ENCODE peak calls at places on chromosomes 5 and 9, in five cellular contexts. L is fibroblast of lung, K is pancreas, Y is IMR-90, S is PC-3. D is an unnamed sample. For H3K4me1, the result is how much of the 10 kb centered on the place peaks cover.

GRCh38 chr5:34695275-34696032 is 39.3 kb downstream of the RAI14 start:
- DNase-seq in K (no peak), L (no peak), S (no peak), Y (no peak), D (no peak)

GRCh38 chr9:86330186-86330585 is 24.0 kb downstream of the TUT7 start:
- DNase-seq in L (no peak), K (no peak), Y (no peak), S (no peak), D (no peak)

GRCh38 chr5:170626507-170627150 is 122.8 kb downstream of the KCNIP1 start:
- DNase-seq in S (no peak), L (no peak), K (no peak), Y (no peak), D (no peak)

GRCh38 chr9:92808726-92809451 is 44.3 kb upstream of the BICD2 start:
- DNase-seq in S (peak), L (peak), K (peak), Y (peak), D (peak)

GRCh38 chr5:135160036-135160675 is 126.1 kb upstream of the PITX1 start:
- DNase-seq in Y (no peak), L (no peak), S (no peak), K (no peak), D (no peak)

GRCh38 chr5:912356-913091 is 19.8 kb downstream of the TRIP13 start:
- DNase-seq in L (peak), K (no peak), S (peak), Y (peak), D (peak)

GRCh38 chr5:149445343-149445738 is 66.2 kb upstream of the IL17B start:
- DNase-seq in Y (no peak), S (no peak), K (no peak), L (no peak), D (no peak)

GRCh38 chr5:58358436-58358835 is 101.5 kb downstream of the PLK2 start:
- DNase-seq in L (no peak), S (no peak), K (no peak), Y (no peak), D (no peak)

GRCh38 chr5:132688536-132689409 is 15.0 kb downstream of the IL4 start:
- DNase-seq in K (no peak), S (no peak), L (no peak), Y (peak), D (no peak)

GRCh38 chr9:103193992-103194391 is 198.9 kb downstream of the CYLC2 start:
- DNase-seq in S (no peak), K (no peak), Y (no peak), L (no peak), D (no peak)

GRCh38 chr5:132020568-132021339 is 9.3 kb upstream of the ACSL6 start:
- DNase-seq in L (no peak), Y (no peak), K (no peak), S (peak), D (peak)

GRCh38 chr5:83608122-83608521 is 112.5 kb downstream of the HAPLN1 start:
- DNase-seq in Y (peak), S (peak), K (no peak), L (peak), D (no peak)

GRCh38 chr9:97510797-97511761 is 9.6 kb downstream of the TMOD1 start:
- DNase-seq in L (peak), S (peak), Y (peak), K (no peak), D (peak)

GRCh38 chr9:13034696-13035006 is 244.8 kb downstream of the MPDZ start:
- DNase-seq in S (no peak), L (peak), Y (no peak), K (no peak), D (no peak)

GRCh38 chr5:15499528-15500325 is at the start of gene FBXL7:
- DNase-seq in S (peak), L (peak), Y (peak), K (peak), D (peak)

DNA sequence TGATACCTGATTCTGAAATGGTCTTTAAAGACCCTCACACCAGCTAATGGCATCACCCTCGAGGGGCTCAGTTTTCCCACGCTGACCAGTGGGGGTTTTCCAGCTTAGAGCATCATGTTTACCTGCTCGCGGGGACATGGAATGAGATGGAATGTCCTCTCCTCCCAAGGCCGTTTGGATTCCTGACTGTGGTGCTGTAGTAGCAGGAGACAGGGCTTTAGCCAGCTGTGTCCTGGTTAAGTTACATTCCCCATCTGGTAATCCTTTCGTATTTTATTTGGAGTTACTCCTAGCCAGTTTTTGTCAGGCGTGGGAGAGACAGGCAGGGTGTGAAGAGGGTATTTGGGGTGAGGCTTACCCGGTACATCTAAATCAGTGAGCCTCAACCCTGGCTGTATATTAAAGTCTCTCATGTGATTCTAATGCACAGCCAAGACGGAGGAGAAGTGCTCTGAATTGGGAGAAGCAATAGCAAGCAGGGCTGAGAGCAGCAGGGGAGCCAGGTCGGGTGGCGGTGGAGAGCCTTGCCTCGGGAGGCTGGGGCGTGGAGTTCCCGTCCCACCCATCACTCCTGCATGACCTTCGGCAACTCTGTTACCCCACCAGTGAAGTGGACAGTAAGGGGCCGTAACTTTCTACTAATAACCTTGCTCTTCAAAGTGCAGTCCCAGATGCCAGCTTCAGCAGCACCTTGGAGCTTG is 6.2 kb downstream of the ERGIC1 start:
- DNase-seq in S (no peak), L (no peak), K (no peak), Y (no peak), D (no peak)
- H3K4me1 ChIP-seq in S (under half), L (under half), K (under half), Y (under half), D (under half)

DNA sequence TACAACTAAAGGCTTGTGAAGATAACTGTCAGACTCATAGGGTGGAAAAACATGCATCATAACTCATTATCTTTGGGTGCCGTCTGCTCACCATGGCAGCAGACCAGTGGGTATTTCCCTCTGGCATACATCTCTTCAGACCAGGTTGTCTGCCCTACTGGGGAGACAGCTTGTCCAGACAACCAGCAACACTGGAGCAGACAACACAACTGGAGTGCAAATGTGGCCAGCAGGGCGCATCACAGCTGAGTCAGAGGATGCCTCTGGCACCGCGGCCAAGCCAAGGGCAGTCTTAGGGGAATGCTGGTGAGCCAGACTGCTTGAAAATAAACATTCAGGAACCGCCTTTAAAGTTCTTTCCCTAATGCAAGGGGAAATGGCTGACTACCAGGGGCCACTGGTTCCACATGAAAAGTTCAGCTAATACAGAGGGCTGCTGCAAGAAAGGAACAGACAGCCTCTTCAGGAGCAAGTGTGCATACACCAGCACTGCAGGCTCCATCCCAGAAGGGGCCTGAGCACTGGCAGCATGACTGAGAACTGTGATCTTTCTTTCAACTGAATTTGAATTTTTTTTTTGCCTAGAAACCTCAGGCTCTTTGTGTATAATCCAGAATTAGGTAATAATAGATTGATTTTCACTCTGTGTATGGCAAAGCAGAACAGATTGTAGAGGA is 77.3 kb downstream of the MAMDC2 start:
- DNase-seq in Y (peak), K (no peak), S (peak), L (peak), D (peak)
- TF ChIP-seq CTCF in Y (peak), K (no peak), S (peak), L (peak), D (peak)

DNA sequence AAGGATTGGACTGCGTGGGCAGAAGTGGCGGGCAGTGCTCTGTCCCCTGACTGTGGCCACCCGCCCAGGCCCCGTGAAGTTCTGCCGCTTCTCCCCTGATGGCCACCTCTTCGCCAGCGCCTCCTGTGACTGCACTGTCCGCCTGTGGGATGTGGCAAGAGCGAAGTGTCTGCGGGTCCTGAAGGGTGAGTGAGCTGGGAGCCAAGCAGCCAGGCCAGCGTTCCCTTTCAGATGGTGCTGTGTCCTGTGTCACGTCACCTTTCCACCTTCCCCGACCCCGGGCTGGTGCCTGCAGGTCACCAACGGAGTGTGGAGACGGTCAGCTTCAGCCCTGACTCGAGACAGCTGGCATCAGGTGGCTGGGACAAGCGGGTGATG is 2.3 kb downstream of the WDR38 start:
- DNase-seq in L (no peak), Y (no peak), S (no peak), K (no peak), D (no peak)
- H3K4me1 ChIP-seq in L (under half), Y (under half), S (under half), K (under half), D (under half)

GRCh38 chr5:37568893-37569292 is 189.8 kb downstream of the WDR70 start:
- DNase-seq in L (peak), S (no peak), K (no peak), Y (no peak), D (no peak)
- TF ChIP-seq CTCF in L (no peak), S (no peak), K (no peak), Y (no peak), D (no peak)

GRCh38 chr9:113570106-113570505 is 106.6 kb downstream of the RGS3 start:
- DNase-seq in S (no peak), Y (no peak), L (no peak), K (no peak), D (no peak)

GRCh38 chr9:113568481-113569321 is 105.2 kb downstream of the RGS3 start:
- DNase-seq in K (no peak), L (peak), Y (peak), S (no peak), D (no peak)

GRCh38 chr9:113569472-113570060 is 106.0 kb downstream of the RGS3 start:
- DNase-seq in L (no peak), S (no peak), Y (no peak), K (no peak), D (no peak)

GRCh38 chr9:113572076-113572861 is 108.7 kb downstream of the RGS3 start:
- DNase-seq in S (no peak), K (peak), L (no peak), Y (no peak), D (no peak)

DNA sequence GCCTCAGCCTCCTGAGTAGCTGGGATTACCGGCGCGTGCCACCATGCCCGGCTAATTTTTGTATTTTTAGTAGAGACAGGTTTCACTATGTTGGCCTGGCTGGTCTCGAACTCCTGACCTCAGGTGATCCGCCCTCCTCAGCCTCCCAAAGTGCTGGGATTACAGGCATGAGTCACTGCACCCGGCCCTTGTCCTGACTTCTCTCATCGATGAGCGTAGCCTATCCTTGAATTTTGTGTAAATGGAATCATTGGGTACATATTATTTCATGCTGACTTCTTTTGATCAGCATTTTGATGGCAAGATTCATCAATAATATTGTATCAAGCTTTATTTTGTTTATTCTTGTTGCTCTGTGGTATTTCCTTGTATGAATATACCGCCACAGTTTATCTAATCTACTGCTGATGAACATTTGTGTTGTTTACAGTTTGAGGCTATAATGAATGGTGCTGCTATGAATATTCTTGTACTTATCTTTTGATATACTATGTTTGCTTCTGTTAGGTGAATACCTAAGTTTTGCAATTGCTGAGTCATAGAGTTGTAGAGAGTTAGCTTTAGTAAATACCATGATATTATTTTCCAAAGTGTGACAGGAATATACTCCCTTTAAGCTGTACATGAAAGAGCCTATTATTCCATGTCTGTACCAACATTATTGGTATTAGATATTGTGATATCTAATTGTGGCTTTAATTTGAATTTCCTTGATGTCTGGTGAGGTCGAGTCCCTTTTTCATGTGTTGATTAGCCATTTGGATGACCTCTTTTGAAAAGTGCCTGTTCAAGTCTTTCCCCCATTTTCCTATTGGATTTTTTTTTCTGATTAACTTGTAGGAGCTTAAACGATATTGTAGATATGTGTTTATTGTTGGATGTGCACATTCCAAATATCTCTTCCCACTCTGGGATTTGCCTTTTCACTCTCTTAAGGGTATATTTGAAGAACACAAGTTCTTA is 107.5 kb downstream of the RGS3 start:
- DNase-seq in S (peak), K (no peak), Y (peak), L (no peak), D (no peak)
- H3K4me1 ChIP-seq in S (under half), K (under half), Y (under half), L (under half), D (under half)

DNA sequence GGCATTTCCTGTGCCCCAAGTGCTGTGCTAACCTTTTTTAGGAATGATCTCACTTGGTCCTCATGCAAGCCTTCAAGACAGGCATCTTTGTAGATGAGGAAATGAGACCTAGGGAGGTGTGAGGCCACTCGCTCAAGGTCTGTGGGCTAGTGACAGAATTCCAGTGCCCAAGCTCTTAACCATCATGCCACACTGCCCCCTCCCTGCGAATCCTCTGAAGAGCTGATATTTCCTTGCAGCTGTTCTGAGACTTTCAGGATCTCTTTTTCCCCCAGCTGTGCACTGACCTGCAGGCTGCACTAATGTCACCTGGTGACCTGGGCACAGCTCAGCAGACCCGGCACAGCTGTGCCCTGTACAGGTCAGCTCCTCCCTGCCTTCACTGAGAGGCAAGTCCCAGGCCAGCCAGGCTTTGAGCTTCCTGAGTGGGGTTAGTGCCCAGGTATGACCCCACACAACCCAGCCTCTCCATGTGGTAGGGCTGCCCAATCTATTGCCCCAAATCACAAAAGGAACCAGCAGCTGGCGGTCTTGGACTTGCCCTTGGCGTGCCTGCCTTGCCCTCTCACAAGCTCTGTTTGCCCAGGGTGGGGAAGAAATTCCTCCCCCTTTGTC is 32.7 kb downstream of the MORN5 start:
- DNase-seq in K (no peak), S (no peak), Y (no peak), L (no peak), D (no peak)
- TF ChIP-seq CTCF in K (no peak), S (no peak), Y (peak), L (no peak), D (peak)

DNA sequence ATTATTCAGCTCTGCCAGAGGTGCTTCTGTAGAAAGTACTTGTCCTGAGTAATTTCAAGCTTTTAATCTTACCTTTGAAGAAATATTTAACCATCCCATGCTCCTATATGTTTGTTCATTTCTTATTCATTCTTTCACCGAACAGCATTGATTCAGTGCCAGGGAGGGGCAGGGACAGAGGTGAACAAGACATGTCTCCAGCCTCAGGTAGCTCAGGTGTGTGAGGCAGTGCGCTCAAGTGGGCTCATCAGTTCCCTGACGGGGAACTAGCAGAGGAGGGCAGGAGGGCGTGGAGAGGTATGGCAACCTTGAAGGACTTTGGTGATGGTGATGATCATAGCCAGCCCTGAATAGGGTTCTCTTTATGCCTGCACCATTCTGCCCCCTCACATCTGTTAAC is 25.9 kb downstream of the ERGIC1 start:
- DNase-seq in S (peak), L (no peak), K (no peak), Y (no peak), D (no peak)
- H3K4me1 ChIP-seq in S (under half), L (half or more), K (under half), Y (half or more), D (under half)

D was measured in foreskin keratinocyte.